ENCODE peak calls at places on chromosomes 5 and 9, in seven cellular contexts. One of them, this sample, is unnamed.

GRCh38 chr9:91089405-91090131 is 272.1 kb downstream of the AUH start:
- DNase-seq in NB4: peak
- DNase-seq in cardiac fibroblast: peak
- DNase-seq in IMR-90: peak
- DNase-seq in A549: peak
- DNase-seq in AG04450: no peak
- DNase-seq in heart left ventricle: peak
- DNase-seq in this sample: peak

GRCh38 chr5:9358961-9359686 is 186.8 kb downstream of the SEMA5A start:
- DNase-seq in NB4: no peak
- DNase-seq in cardiac fibroblast: peak
- DNase-seq in IMR-90: peak
- DNase-seq in A549: no peak
- DNase-seq in AG04450: peak
- DNase-seq in heart left ventricle: no peak
- DNase-seq in this sample: peak

GRCh38 chr5:77322406-77322805 is 111.9 kb downstream of the PDE8B start:
- DNase-seq in NB4: no peak
- DNase-seq in cardiac fibroblast: no peak
- DNase-seq in IMR-90: no peak
- DNase-seq in A549: no peak
- DNase-seq in AG04450: no peak
- DNase-seq in heart left ventricle: no peak
- DNase-seq in this sample: no peak

GRCh38 chr5:151503999-151504398 is 56.6 kb downstream of the SLC36A1 start:
- DNase-seq in NB4: no peak
- DNase-seq in cardiac fibroblast: no peak
- DNase-seq in IMR-90: no peak
- DNase-seq in A549: no peak
- DNase-seq in AG04450: no peak
- DNase-seq in heart left ventricle: no peak
- DNase-seq in this sample: no peak

GRCh38 chr5:44387911-44388310 is 1.3 kb downstream of the FGF10 start:
- DNase-seq in NB4: no peak
- DNase-seq in cardiac fibroblast: no peak
- DNase-seq in IMR-90: no peak
- DNase-seq in A549: no peak
- DNase-seq in AG04450: no peak
- DNase-seq in heart left ventricle: peak
- DNase-seq in this sample: no peak

GRCh38 chr5:127826011-127826410 is 122.8 kb downstream of the CCDC192 start:
- DNase-seq in NB4: no peak
- DNase-seq in cardiac fibroblast: no peak
- DNase-seq in IMR-90: peak
- DNase-seq in A549: no peak
- DNase-seq in AG04450: no peak
- DNase-seq in heart left ventricle: no peak
- DNase-seq in this sample: peak

GRCh38 chr5:92017786-92018185 is 634.7 kb upstream of the ARRDC3 start:
- DNase-seq in NB4: no peak
- DNase-seq in cardiac fibroblast: peak
- DNase-seq in IMR-90: peak
- DNase-seq in A549: peak
- DNase-seq in AG04450: peak
- DNase-seq in heart left ventricle: no peak
- DNase-seq in this sample: peak

GRCh38 chr5:161058751-161059150 is 206.7 kb upstream of the ATP10B start:
- DNase-seq in NB4: no peak
- DNase-seq in cardiac fibroblast: no peak
- DNase-seq in IMR-90: no peak
- DNase-seq in A549: no peak
- DNase-seq in AG04450: no peak
- DNase-seq in heart left ventricle: no peak
- DNase-seq in this sample: peak

GRCh38 chr5:34652916-34653315 is 3.2 kb upstream of the RAI14 start:
- DNase-seq in NB4: no peak
- DNase-seq in cardiac fibroblast: peak
- DNase-seq in IMR-90: peak
- DNase-seq in A549: no peak
- DNase-seq in AG04450: no peak
- DNase-seq in heart left ventricle: no peak
- DNase-seq in this sample: peak

GRCh38 chr5:170511550-170511949 is 7.7 kb downstream of the KCNIP1 start:
- DNase-seq in NB4: no peak
- DNase-seq in cardiac fibroblast: no peak
- DNase-seq in IMR-90: no peak
- DNase-seq in A549: no peak
- DNase-seq in AG04450: no peak
- DNase-seq in heart left ventricle: no peak
- DNase-seq in this sample: no peak

GRCh38 chr5:170509323-170509660 is 5.5 kb downstream of the KCNIP1 start:
- DNase-seq in NB4: no peak
- DNase-seq in cardiac fibroblast: no peak
- DNase-seq in IMR-90: no peak
- DNase-seq in A549: no peak
- DNase-seq in AG04450: no peak
- DNase-seq in heart left ventricle: no peak
- DNase-seq in this sample: no peak

GRCh38 chr5:170504598-170505266 is 912 bp downstream of the KCNIP1 start:
- DNase-seq in NB4: no peak
- DNase-seq in cardiac fibroblast: no peak
- DNase-seq in IMR-90: no peak
- DNase-seq in A549: no peak
- DNase-seq in AG04450: no peak
- DNase-seq in heart left ventricle: no peak
- DNase-seq in this sample: no peak

GRCh38 chr5:170508036-170508435 is 4.2 kb downstream of the KCNIP1 start:
- DNase-seq in NB4: no peak
- DNase-seq in cardiac fibroblast: no peak
- DNase-seq in IMR-90: no peak
- DNase-seq in A549: no peak
- DNase-seq in AG04450: no peak
- DNase-seq in heart left ventricle: no peak
- DNase-seq in this sample: no peak

DNA sequence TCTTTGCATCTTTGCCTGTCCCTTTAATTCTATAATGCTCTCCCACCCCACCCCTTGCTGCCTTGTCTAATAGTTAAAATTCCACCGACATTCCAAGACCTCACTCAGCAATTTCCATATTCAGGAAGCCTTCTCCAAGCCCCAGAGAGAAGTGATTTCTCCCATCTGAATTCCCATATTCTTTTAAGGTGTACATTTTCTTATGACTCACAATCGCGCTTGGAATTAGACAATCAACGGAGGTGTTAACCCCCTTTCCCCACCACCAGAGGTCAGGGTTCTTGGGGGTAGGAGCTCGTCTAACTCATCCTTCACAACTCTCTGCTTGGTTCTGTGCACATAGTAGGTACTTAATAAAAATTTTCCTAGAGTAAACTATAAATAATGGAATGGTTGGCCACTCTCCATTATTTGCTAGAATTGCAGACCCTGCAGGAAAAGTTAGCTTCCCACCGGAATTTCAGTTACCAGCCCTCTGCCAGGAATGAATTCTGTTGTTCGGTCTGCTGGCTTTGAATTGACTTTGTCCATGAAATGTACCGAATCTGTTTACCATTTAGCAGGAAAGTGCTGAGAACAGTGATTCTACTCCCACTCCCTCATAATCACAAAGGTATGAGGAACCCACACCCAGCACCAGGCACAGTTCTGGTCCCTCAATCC is 5.0 kb downstream of the KCNIP1 start:
- DNase-seq in NB4: no peak
- DNase-seq in cardiac fibroblast: no peak
- DNase-seq in IMR-90: no peak
- DNase-seq in A549: no peak
- DNase-seq in AG04450: no peak
- DNase-seq in heart left ventricle: no peak
- DNase-seq in this sample: no peak
- TF ChIP-seq CTCF in NB4: no peak
- TF ChIP-seq CTCF in cardiac fibroblast: no peak
- TF ChIP-seq CTCF in IMR-90: no peak
- TF ChIP-seq CTCF in A549: peak
- TF ChIP-seq CTCF in AG04450: no peak
- TF ChIP-seq CTCF in heart left ventricle: no peak
- TF ChIP-seq CTCF in this sample: no peak

DNA sequence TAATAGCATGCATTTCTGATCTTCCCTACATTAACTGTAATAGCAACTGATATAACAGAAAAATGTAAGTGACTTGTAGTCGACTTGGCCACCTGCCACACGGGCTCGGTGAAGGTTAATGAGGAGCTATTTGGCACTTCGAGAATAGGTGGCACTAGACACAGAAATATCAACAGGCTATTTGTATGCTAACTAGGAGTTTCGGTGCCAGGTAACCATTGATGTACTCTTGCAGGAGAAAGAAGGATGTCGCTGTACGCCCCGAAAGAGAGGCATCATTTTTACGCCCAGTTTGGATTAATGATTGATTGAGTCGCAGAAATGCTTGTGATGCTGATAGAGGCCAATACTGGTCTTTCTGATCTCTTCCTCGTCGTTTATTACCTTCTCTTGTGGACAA is 516 bp upstream of the DMRT2 start:
- DNase-seq in NB4: peak
- DNase-seq in cardiac fibroblast: no peak
- DNase-seq in IMR-90: no peak
- DNase-seq in A549: no peak
- DNase-seq in AG04450: no peak
- DNase-seq in heart left ventricle: no peak
- DNase-seq in this sample: no peak
- H3K4me3 ChIP-seq in NB4: peak
- H3K4me3 ChIP-seq in cardiac fibroblast: no peak
- H3K4me3 ChIP-seq in IMR-90: no peak
- H3K4me3 ChIP-seq in A549: peak
- H3K4me3 ChIP-seq in AG04450: no peak
- H3K4me3 ChIP-seq in heart left ventricle: peak
- H3K4me3 ChIP-seq in this sample: no peak

GRCh38 chr9:21137020-21137419 is 4.6 kb downstream of the IFNW1 start:
- DNase-seq in NB4: no peak
- DNase-seq in cardiac fibroblast: no peak
- DNase-seq in IMR-90: no peak
- DNase-seq in A549: no peak
- DNase-seq in AG04450: no peak
- DNase-seq in heart left ventricle: no peak
- DNase-seq in this sample: no peak
- TF ChIP-seq CTCF in NB4: no peak
- TF ChIP-seq CTCF in cardiac fibroblast: no peak
- TF ChIP-seq CTCF in IMR-90: no peak
- TF ChIP-seq CTCF in A549: no peak
- TF ChIP-seq CTCF in AG04450: no peak
- TF ChIP-seq CTCF in heart left ventricle: no peak
- TF ChIP-seq CTCF in this sample: no peak

GRCh38 chr5:177434437-177434836 is 8.0 kb downstream of the GRK6 start:
- DNase-seq in NB4: peak
- DNase-seq in cardiac fibroblast: peak
- DNase-seq in IMR-90: no peak
- DNase-seq in A549: no peak
- DNase-seq in AG04450: no peak
- DNase-seq in heart left ventricle: no peak
- DNase-seq in this sample: peak
- H3K4me3 ChIP-seq in NB4: no peak
- H3K4me3 ChIP-seq in cardiac fibroblast: no peak
- H3K4me3 ChIP-seq in IMR-90: no peak
- H3K4me3 ChIP-seq in A549: no peak
- H3K4me3 ChIP-seq in AG04450: no peak
- H3K4me3 ChIP-seq in heart left ventricle: no peak
- H3K4me3 ChIP-seq in this sample: no peak

GRCh38 chr9:137174722-137175293 is 3.0 kb upstream of the TMEM210 start:
- DNase-seq in NB4: no peak
- DNase-seq in cardiac fibroblast: no peak
- DNase-seq in IMR-90: no peak
- DNase-seq in A549: no peak
- DNase-seq in AG04450: no peak
- DNase-seq in heart left ventricle: no peak
- DNase-seq in this sample: no peak
- TF ChIP-seq CTCF in NB4: no peak
- TF ChIP-seq CTCF in cardiac fibroblast: no peak
- TF ChIP-seq CTCF in IMR-90: no peak
- TF ChIP-seq CTCF in A549: no peak
- TF ChIP-seq CTCF in AG04450: no peak
- TF ChIP-seq CTCF in heart left ventricle: no peak
- TF ChIP-seq CTCF in this sample: no peak

GRCh38 chr5:132673939-132674630 is at the start of gene IL4:
- DNase-seq in NB4: no peak
- DNase-seq in cardiac fibroblast: no peak
- DNase-seq in IMR-90: no peak
- DNase-seq in A549: no peak
- DNase-seq in AG04450: no peak
- DNase-seq in heart left ventricle: no peak
- DNase-seq in this sample: no peak
- H3K4me3 ChIP-seq in NB4: no peak
- H3K4me3 ChIP-seq in cardiac fibroblast: no peak
- H3K4me3 ChIP-seq in IMR-90: no peak
- H3K4me3 ChIP-seq in A549: no peak
- H3K4me3 ChIP-seq in AG04450: no peak
- H3K4me3 ChIP-seq in heart left ventricle: no peak
- H3K4me3 ChIP-seq in this sample: peak

DNA sequence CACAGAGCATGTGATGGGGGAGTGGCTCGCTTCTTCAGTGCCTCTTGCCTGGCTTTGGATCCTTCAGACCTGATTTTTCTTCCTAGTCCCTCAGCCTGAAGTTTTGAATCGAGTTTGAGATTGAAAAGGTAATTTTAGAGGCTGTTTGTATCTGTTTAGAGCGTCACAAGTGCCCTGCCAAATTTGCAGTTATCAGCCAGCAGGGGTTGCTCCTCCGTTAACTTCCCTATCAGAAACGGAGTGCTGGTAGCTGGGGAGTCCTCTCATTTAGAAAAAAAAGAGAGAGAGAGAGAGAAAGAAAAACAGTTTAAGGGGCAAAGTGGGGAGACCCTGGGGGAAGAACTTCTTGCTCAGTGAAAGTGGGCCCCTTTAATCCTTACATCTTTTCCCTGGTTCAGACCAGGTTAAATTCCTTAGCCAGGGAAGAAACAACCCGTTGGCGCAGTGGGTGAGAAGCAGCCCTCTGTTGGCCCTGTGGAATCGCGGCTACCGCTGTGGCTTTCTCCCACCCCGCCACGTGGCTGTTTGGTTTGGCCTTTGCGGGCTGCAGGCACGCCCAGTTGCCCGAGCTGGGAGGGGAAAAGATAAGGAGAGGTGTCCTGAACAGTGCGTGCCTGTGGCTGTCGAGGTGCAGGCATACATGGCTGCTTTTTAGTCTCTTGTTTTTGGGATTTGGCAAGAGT is 576.7 kb upstream of the ACO1 start:
- DNase-seq in NB4: peak
- DNase-seq in cardiac fibroblast: no peak
- DNase-seq in IMR-90: no peak
- DNase-seq in A549: peak
- DNase-seq in AG04450: no peak
- DNase-seq in heart left ventricle: no peak
- DNase-seq in this sample: no peak
- TF ChIP-seq CTCF in NB4: peak
- TF ChIP-seq CTCF in cardiac fibroblast: no peak
- TF ChIP-seq CTCF in IMR-90: no peak
- TF ChIP-seq CTCF in A549: no peak
- TF ChIP-seq CTCF in AG04450: no peak
- TF ChIP-seq CTCF in heart left ventricle: no peak
- TF ChIP-seq CTCF in this sample: no peak